ENCODE peak calls at places on chromosomes 13 and 19, in eight cellular contexts. N, R, P, F, E, I, H and S are unnamed samples.
A peak's percentile ranks its signal among the peaks of the same experiment; 100 is the strongest.

GRCh38 chr19:54201980-54202379 is 1.3 kb downstream of the RPS9 start:
- DNase-seq in N (no peak), R (no peak), P (no peak), F (no peak), E (no peak), I (no peak), H (no peak), S (no peak)

GRCh38 chr13:75368167-75368566 is 113.8 kb downstream of the TBC1D4 start:
- DNase-seq in N (peak; percentile 34), R (no peak), P (peak; percentile 37), F (no peak), E (no peak), I (peak; percentile 62), H (no peak), S (no peak)

GRCh38 chr13:38993381-38993780 is 2.8 kb upstream of the STOML3 start:
- DNase-seq in N (no peak), R (no peak), P (no peak), F (no peak), E (no peak), I (no peak), H (no peak), S (no peak)

GRCh38 chr13:111387026-111387871 is 66.8 kb downstream of the TEX29 start:
- DNase-seq in N (no peak), R (no peak), P (no peak), F (no peak), E (no peak), I (no peak), H (no peak), S (no peak)

GRCh38 chr19:17420267-17420924 is 549 bp downstream of the MVB12A start:
- DNase-seq in N (no peak), R (no peak), P (peak; percentile 55), F (no peak), E (no peak), I (peak; percentile 20), H (no peak), S (peak; percentile 82)

GRCh38 chr19:40740747-40741146 is 9.5 kb downstream of the ACTMAP start:
- DNase-seq in N (no peak), R (no peak), P (peak; percentile 78), F (no peak), E (no peak), I (no peak), H (no peak), S (no peak)

GRCh38 chr19:7925171-7925837 is 631 bp downstream of the CTXN1 start:
- DNase-seq in N (no peak), R (no peak), P (peak; percentile 89), F (no peak), E (peak; percentile 60), I (no peak), H (peak; percentile 67), S (peak; percentile 93)

GRCh38 chr13:114140909-114141255 is 8.5 kb upstream of the RASA3 start:
- DNase-seq in N (no peak), R (no peak), P (no peak), F (no peak), E (no peak), I (no peak), H (no peak), S (no peak)

GRCh38 chr13:20945952-20946383 is 43.4 kb upstream of the XPO4 start:
- DNase-seq in N (no peak), R (no peak), P (no peak), F (no peak), E (no peak), I (no peak), H (no peak), S (peak; percentile 64)

GRCh38 chr13:113332615-113333014 is 31.3 kb downstream of the GRTP1 start:
- DNase-seq in N (no peak), R (no peak), P (no peak), F (no peak), E (no peak), I (no peak), H (no peak), S (no peak)

GRCh38 chr19:40398417-40399056 is 8.6 kb upstream of the HIPK4 start:
- DNase-seq in N (no peak), R (no peak), P (peak; percentile 69), F (no peak), E (peak; percentile 34), I (peak; percentile 25), H (no peak), S (peak; percentile 86)

GRCh38 chr13:35164324-35164932 is 222.4 kb downstream of the NBEA start:
- DNase-seq in N (no peak), R (no peak), P (no peak), F (no peak), E (no peak), I (peak; percentile 6), H (no peak), S (no peak)
- TF ChIP-seq CTCF in N (peak; percentile 70), R (peak; percentile 50), P (no peak), F (peak; percentile 55), E (peak; percentile 71), I (peak; percentile 50), H (peak; percentile 59), S (no peak)

GRCh38 chr13:22375151-22375550 is 704.3 kb downstream of the FGF9 start:
- DNase-seq in N (no peak), R (no peak), P (no peak), F (no peak), E (no peak), I (no peak), H (no peak), S (no peak)
- H3K9me3 ChIP-seq in N (peaks cover 6% of the 10 kb centered on the region), R (peaks cover 4% of the 10 kb centered on the region), P (no peaks in the 10 kb centered on the region), F (no peaks in the 10 kb centered on the region), E (no peaks in the 10 kb centered on the region), I (peaks cover 44% of the 10 kb centered on the region), H (no peaks in the 10 kb centered on the region), S (peaks cover 13% of the 10 kb centered on the region)

DNA sequence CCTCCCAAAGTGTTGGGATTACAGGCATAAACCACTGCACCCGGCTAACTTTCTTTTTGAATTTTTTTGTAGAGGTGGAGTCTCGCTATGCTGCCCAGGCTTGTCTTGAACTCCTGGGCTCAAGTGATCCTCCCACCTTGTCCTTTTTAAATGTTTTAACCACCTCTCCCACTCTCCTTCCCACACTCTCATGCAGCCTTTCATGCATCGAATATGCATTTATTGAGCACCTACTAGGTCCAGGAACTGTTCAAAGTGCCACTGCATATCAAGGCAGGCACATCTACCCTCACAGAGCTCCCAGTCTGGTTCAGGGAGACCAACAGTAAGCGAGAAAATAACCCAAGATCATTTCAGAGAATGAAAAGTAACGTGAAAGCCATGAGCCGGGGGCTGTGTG is 1.2 kb downstream of the TICAM1 start:
- DNase-seq in N (no peak), R (no peak), P (no peak), F (no peak), E (no peak), I (no peak), H (no peak), S (no peak)
- H3K27ac ChIP-seq in N (no peak overlapping the region), R (peak overlapping the region; percentile 96), P (no peak overlapping the region), F (peak overlapping the region; percentile 92), E (no peak overlapping the region), I (peak overlapping the region; percentile 81), H (peak overlapping the region; percentile 96), S (peak overlapping the region; percentile 98)

GRCh38 chr19:23183251-23183650 is 66.4 kb downstream of the ZNF730 start:
- DNase-seq in N (no peak), R (no peak), P (no peak), F (no peak), E (no peak), I (no peak), H (no peak), S (no peak)
- TF ChIP-seq CTCF in N (no peak), R (no peak), P (no peak), F (no peak), E (no peak), I (no peak), H (no peak), S (no peak)

DNA sequence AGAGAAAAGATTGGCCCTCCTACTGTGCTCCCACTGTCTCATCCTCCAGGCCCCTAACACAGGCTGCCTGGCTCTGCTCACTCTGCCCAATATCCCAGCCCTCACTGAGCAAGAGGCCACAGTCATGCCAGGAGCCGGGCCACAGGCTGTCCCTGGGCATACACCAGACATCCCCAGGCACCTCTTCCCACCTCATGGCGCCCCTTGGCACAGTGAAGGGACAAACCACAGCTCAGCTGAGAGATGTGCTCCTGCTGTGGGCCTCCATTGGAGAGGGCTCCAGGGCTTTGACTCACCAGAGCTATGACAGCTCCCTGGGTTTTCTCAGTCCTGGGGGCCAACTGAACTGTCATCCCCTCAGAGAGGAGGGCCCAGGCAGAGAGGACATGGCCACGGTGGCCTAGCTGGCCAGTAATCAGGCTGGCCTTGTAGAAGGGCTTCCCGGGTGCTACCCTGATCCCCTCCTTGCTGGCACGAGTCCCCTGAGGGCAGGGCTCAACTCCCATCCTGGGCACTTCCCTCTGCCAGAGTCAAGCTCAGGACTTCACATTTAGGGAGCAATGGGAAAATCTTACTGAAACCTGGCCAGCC is 220.9 kb downstream of the TUBA3C start:
- DNase-seq in N (no peak), R (no peak), P (no peak), F (no peak), E (no peak), I (no peak), H (no peak), S (peak; percentile 27)
- H3K9me3 ChIP-seq in N (peaks cover 89% of the 10 kb centered on the region), R (peaks cover 22% of the 10 kb centered on the region), P (no peaks in the 10 kb centered on the region), F (no peaks in the 10 kb centered on the region), E (no peaks in the 10 kb centered on the region), I (peaks cover 74% of the 10 kb centered on the region), H (no peaks in the 10 kb centered on the region), S (no peaks in the 10 kb centered on the region)

DNA sequence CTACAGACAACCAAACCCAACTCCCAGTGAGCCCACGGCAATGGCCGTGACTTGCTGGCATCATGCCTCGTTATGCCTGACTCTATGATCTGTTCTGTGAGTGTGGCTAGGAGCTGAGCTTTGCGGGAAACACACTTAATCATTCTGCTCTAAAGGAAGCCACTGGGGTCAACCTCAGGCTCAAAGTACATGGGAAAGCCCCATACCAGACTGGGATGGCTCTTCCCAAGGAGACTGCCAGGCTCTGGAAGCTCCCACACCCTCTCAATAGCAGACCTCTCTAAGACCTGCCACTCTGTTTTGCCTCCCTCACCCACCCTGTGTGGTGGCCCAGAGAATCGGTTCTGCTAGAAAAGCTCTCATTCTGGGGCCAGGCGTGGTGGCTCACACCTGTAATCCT is 2.2 kb downstream of the PEPD start:
- DNase-seq in N (no peak), R (no peak), P (no peak), F (no peak), E (no peak), I (no peak), H (no peak), S (no peak)
- H3K27ac ChIP-seq in N (no peak overlapping the region), R (no peak overlapping the region), P (no peak overlapping the region), F (no peak overlapping the region), E (no peak overlapping the region), I (no peak overlapping the region), H (no peak overlapping the region), S (no peak overlapping the region)

DNA sequence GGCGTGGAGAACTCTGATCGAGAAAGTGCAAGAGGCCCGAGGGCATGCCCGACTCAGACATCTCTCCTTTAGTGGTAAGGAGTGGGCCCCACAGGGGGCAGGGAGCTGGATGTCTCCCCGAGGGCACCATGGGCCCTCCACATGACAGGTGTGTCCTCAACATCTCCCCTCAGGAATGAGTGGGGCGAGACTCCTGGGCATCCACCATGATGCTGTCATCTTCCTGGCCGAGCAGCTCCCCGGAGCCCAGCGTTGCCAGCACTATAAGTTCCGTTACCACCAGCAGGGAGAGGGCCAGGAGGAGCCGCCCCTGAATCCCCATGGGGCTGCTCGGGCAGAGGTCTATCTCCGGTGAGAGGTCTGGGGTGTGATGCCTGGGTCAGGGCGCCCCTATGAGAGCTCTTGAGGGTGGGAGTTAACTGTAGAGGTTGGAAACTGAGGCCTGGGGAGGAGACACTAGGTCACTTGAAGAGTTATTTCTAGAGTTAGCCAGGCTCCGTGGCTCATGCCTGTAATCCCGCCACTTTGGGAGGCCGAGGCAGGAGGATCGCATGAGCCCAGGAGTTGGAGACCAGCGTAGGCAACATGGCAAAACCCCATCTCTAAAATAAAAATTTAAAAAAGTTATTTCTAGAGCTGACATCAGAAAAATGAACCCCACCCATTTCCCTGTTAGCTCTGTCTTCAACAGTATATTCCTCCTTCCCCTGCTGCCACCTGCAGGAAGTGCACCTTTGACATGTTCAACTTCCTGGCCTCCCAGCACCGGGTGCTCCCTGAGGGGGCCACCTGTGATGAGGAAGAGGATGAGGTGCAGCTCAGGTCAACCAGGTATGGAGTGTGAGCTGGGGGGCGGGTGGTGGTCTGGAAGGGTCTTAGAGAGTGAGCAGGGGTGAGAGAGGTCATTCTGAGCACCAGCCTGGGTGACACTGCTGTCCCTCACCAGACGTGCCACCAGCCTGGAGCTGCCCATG is 5.1 kb downstream of the IGFLR1 start:
- DNase-seq in N (no peak), R (no peak), P (no peak), F (no peak), E (no peak), I (no peak), H (no peak), S (no peak)
- TF ChIP-seq CTCF in N (peak; percentile 9), R (no peak), P (no peak), F (no peak), E (peak; percentile 21), I (no peak), H (no peak), S (no peak)